ENCODE peak calls at places on chromosomes 13 and 19, in four cellular contexts. N, L, S and B are unnamed samples.

GRCh38 chr13:32530841-32531253 is 7.7 kb downstream of the N4BP2L2 start:
- DNase-seq in N (no peak), L (peak), S (no peak), B (no peak)

GRCh38 chr19:5991244-5991838 is 13.4 kb upstream of the RANBP3 start:
- DNase-seq in L (no peak), N (no peak), S (peak), B (no peak)

GRCh38 chr19:35266149-35266903 is 2.4 kb upstream of the USF2 start:
- DNase-seq in S (no peak), N (no peak), L (no peak), B (no peak)

GRCh38 chr13:60759499-60759898 is 362.5 kb downstream of the TDRD3 start:
- DNase-seq in S (no peak), N (no peak), L (no peak), B (peak)

GRCh38 chr19:47526798-47527197 is 11.9 kb upstream of the NAPA start:
- DNase-seq in S (no peak), L (no peak), N (no peak), B (no peak)

GRCh38 chr19:46860846-46861690 is at the start of gene ARHGAP35:
- DNase-seq in N (no peak), S (peak), L (no peak), B (no peak)

GRCh38 chr13:99990045-99990977 is 8.7 kb downstream of the ZIC2 start:
- DNase-seq in N (peak), S (no peak), L (no peak), B (no peak)

GRCh38 chr19:35636651-35637050 is 4.9 kb upstream of the ETV2 start:
- DNase-seq in S (no peak), L (no peak), N (no peak), B (no peak)

GRCh38 chr19:38265213-38265861 is 964 bp downstream of the SPINT2 start:
- DNase-seq in S (no peak), N (no peak), L (no peak), B (peak)

GRCh38 chr19:38268539-38268938 is 4.2 kb downstream of the SPINT2 start:
- DNase-seq in S (peak), N (no peak), L (no peak), B (no peak)

GRCh38 chr19:38267780-38268430 is 3.5 kb downstream of the SPINT2 start:
- DNase-seq in S (no peak), L (no peak), N (no peak), B (peak)

GRCh38 chr19:38266070-38266469 is 1.7 kb downstream of the SPINT2 start:
- DNase-seq in S (no peak), N (no peak), L (no peak), B (no peak)

GRCh38 chr19:38266981-38267597 is 2.7 kb downstream of the SPINT2 start:
- DNase-seq in L (no peak), S (peak), N (no peak), B (no peak)
- TF ChIP-seq POLR2A in L (no peak), S (no peak), N (no peak), B (no peak)

DNA sequence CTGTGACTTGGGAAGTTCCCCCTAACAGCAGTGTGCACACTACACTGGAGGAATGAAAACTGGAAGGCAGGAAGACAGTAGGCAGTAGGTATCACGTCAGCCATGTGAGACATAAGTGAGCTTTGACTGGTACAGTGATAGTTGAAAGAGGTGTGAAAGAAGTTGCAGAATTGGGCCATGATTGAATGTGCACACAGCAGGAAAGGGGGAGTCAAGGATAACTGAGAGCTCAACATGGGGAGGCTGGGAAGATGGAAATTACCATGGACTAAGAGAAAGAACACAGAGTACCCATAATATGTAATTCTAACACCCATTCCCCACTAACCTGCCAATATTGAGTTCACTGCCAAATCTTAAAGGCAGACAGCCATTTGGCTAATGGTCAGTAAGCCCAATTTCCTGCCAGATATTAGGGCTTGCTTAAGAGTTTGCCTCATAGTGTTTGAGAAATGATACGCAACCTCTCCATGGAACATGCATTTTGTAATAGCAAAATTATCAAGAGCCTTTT is 321.7 kb downstream of the DCT start:
- DNase-seq in S (no peak), L (no peak), N (no peak), B (no peak)
- TF ChIP-seq EP300 in S (no peak), L (no peak), N (no peak), B (no peak)

GRCh38 chr19:40235238-40236025 is 8.9 kb upstream of the CCNP start:
- DNase-seq in S (no peak), L (no peak), N (no peak), B (no peak)
- TF ChIP-seq CTCF in S (peak), L (no peak), N (no peak), B (no peak)

GRCh38 chr19:4402171-4403004 is at the start of gene CHAF1A:
- DNase-seq in L (peak), N (peak), S (peak), B (peak)

GRCh38 chr19:4396949-4397783 is 3.2 kb downstream of the SH3GL1 start:
- DNase-seq in S (no peak), N (no peak), L (no peak), B (no peak)

GRCh38 chr19:4401482-4402170 is 814 bp upstream of the CHAF1A start:
- DNase-seq in L (no peak), S (no peak), N (no peak), B (no peak)

GRCh38 chr19:4403005-4403761 is 743 bp downstream of the CHAF1A start:
- DNase-seq in N (no peak), S (peak), L (no peak), B (no peak)

GRCh38 chr19:4399871-4400768 is at the start of gene SH3GL1:
- DNase-seq in L (peak), S (peak), N (peak), B (peak)
- TF ChIP-seq POLR2A in L (peak), S (no peak), N (peak), B (no peak)